ENCODE peak calls at places on chromosomes 7 and 10, in nine cellular contexts. One of them, this sample, is unnamed.

GRCh38 chr7:2261611-2262010 is 19.6 kb downstream of the NUDT1 start:
- DNase-seq in lung: no peak
- DNase-seq in GM23248: no peak
- DNase-seq in fibroblast of lung: no peak
- DNase-seq in aorta: no peak
- DNase-seq in tibial artery: no peak
- DNase-seq in H7: no peak
- DNase-seq in IMR-90: no peak
- DNase-seq in heart right ventricle: peak
- DNase-seq in this sample: no peak

GRCh38 chr10:47444047-47444446 is 39.9 kb downstream of the ANXA8 start:
- DNase-seq in lung: no peak
- DNase-seq in GM23248: no peak
- DNase-seq in fibroblast of lung: no peak
- DNase-seq in aorta: no peak
- DNase-seq in tibial artery: no peak
- DNase-seq in H7: no peak
- DNase-seq in IMR-90: no peak
- DNase-seq in heart right ventricle: no peak
- DNase-seq in this sample: no peak

GRCh38 chr10:102675151-102675886 is 31.0 kb downstream of the TRIM8 start:
- DNase-seq in lung: no peak
- DNase-seq in GM23248: no peak
- DNase-seq in fibroblast of lung: no peak
- DNase-seq in aorta: no peak
- DNase-seq in tibial artery: no peak
- DNase-seq in H7: peak
- DNase-seq in IMR-90: no peak
- DNase-seq in heart right ventricle: no peak
- DNase-seq in this sample: no peak

GRCh38 chr10:35384265-35384868 is 48.1 kb downstream of the CCNY start:
- DNase-seq in lung: no peak
- DNase-seq in GM23248: peak
- DNase-seq in fibroblast of lung: no peak
- DNase-seq in aorta: no peak
- DNase-seq in tibial artery: no peak
- DNase-seq in H7: no peak
- DNase-seq in IMR-90: peak
- DNase-seq in heart right ventricle: no peak
- DNase-seq in this sample: no peak

GRCh38 chr7:105623906-105624305 is 42.6 kb upstream of the EFCAB10 start:
- DNase-seq in lung: no peak
- DNase-seq in GM23248: no peak
- DNase-seq in fibroblast of lung: no peak
- DNase-seq in aorta: no peak
- DNase-seq in tibial artery: no peak
- DNase-seq in H7: no peak
- DNase-seq in IMR-90: no peak
- DNase-seq in heart right ventricle: no peak
- DNase-seq in this sample: no peak

GRCh38 chr10:110681023-110681681 is 37.0 kb downstream of the RBM20 start:
- DNase-seq in lung: peak
- DNase-seq in GM23248: peak
- DNase-seq in fibroblast of lung: peak
- DNase-seq in aorta: no peak
- DNase-seq in tibial artery: no peak
- DNase-seq in H7: peak
- DNase-seq in IMR-90: peak
- DNase-seq in heart right ventricle: peak
- DNase-seq in this sample: no peak

GRCh38 chr7:44749992-44750391 is 1.3 kb downstream of the ZMIZ2 start:
- DNase-seq in lung: no peak
- DNase-seq in GM23248: no peak
- DNase-seq in fibroblast of lung: no peak
- DNase-seq in aorta: no peak
- DNase-seq in tibial artery: no peak
- DNase-seq in H7: no peak
- DNase-seq in IMR-90: no peak
- DNase-seq in heart right ventricle: no peak
- DNase-seq in this sample: no peak

GRCh38 chr7:114539575-114539974 is 125.0 kb downstream of the FOXP2 start:
- DNase-seq in lung: no peak
- DNase-seq in GM23248: peak
- DNase-seq in fibroblast of lung: no peak
- DNase-seq in aorta: no peak
- DNase-seq in tibial artery: no peak
- DNase-seq in H7: no peak
- DNase-seq in IMR-90: peak
- DNase-seq in heart right ventricle: peak
- DNase-seq in this sample: no peak

DNA sequence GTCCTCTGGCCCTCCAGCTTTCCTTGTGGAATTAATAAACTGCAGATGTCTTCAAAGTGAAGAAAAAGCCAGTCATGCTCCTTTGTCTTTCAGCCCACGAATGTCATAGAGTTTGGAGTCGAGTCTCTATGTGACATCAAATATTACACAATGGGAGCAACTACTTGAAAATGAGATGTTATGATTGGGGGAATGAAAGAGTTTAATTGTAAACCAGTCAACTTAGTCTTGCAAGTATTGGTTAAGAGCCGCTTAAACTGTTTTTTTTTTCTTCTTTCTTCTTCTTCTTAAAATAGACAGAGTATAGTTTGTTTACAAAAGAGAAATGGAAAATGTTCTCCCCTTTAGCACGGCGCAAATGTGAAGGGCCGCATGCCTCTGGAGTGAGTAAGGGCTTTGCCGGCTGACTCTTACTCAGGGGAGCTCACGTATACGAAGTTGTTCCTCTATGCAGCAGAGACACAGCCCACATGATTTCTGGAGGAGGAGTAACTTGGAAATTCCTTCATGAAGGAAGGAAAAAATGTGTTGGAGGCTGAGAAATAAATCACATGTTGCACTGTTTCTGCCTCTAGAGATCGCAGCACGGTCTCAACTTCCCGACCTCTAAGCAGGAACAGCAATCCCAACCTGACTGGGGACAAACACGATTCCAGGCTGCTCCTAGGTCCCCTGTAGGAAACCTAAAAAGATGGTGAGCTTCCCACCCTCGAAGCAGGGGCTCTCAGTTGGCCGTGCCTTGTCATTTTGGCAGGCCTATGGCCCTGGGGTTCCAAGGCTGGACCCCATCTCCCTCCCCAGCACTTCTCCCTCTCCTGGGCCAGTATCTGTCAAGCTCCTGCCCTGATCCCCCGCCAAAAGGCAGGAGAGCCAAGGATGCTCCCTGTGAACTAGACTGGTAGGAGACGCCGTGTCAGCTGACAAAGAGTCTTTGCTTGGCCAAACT is 44.9 kb downstream of the MYOF start:
- DNase-seq in lung: peak
- DNase-seq in GM23248: peak
- DNase-seq in fibroblast of lung: peak
- DNase-seq in aorta: peak
- DNase-seq in tibial artery: peak
- DNase-seq in H7: peak
- DNase-seq in IMR-90: peak
- DNase-seq in heart right ventricle: peak
- DNase-seq in this sample: peak
- H3K4me3 ChIP-seq in lung: no peak
- H3K4me3 ChIP-seq in GM23248: peak
- H3K4me3 ChIP-seq in fibroblast of lung: peak
- H3K4me3 ChIP-seq in aorta: no peak
- H3K4me3 ChIP-seq in tibial artery: peak
- H3K4me3 ChIP-seq in H7: no peak
- H3K4me3 ChIP-seq in IMR-90: no peak
- H3K4me3 ChIP-seq in heart right ventricle: no peak
- H3K4me3 ChIP-seq in this sample: no peak

GRCh38 chr7:77416621-77417371 is 647 bp upstream of the GSAP start:
- DNase-seq in lung: no peak
- DNase-seq in GM23248: no peak
- DNase-seq in fibroblast of lung: no peak
- DNase-seq in aorta: no peak
- DNase-seq in tibial artery: no peak
- DNase-seq in H7: no peak
- DNase-seq in IMR-90: no peak
- DNase-seq in heart right ventricle: peak
- DNase-seq in this sample: no peak

GRCh38 chr7:77415474-77415821 is 701 bp downstream of the GSAP start:
- DNase-seq in lung: no peak
- DNase-seq in GM23248: peak
- DNase-seq in fibroblast of lung: no peak
- DNase-seq in aorta: no peak
- DNase-seq in tibial artery: peak
- DNase-seq in H7: peak
- DNase-seq in IMR-90: no peak
- DNase-seq in heart right ventricle: no peak
- DNase-seq in this sample: no peak

GRCh38 chr7:77413861-77414424 is 2.2 kb downstream of the GSAP start:
- DNase-seq in lung: no peak
- DNase-seq in GM23248: peak
- DNase-seq in fibroblast of lung: peak
- DNase-seq in aorta: no peak
- DNase-seq in tibial artery: no peak
- DNase-seq in H7: no peak
- DNase-seq in IMR-90: peak
- DNase-seq in heart right ventricle: no peak
- DNase-seq in this sample: no peak

GRCh38 chr7:77417801-77418200 is 1.7 kb upstream of the GSAP start:
- DNase-seq in lung: no peak
- DNase-seq in GM23248: no peak
- DNase-seq in fibroblast of lung: no peak
- DNase-seq in aorta: no peak
- DNase-seq in tibial artery: no peak
- DNase-seq in H7: no peak
- DNase-seq in IMR-90: no peak
- DNase-seq in heart right ventricle: no peak
- DNase-seq in this sample: no peak

DNA sequence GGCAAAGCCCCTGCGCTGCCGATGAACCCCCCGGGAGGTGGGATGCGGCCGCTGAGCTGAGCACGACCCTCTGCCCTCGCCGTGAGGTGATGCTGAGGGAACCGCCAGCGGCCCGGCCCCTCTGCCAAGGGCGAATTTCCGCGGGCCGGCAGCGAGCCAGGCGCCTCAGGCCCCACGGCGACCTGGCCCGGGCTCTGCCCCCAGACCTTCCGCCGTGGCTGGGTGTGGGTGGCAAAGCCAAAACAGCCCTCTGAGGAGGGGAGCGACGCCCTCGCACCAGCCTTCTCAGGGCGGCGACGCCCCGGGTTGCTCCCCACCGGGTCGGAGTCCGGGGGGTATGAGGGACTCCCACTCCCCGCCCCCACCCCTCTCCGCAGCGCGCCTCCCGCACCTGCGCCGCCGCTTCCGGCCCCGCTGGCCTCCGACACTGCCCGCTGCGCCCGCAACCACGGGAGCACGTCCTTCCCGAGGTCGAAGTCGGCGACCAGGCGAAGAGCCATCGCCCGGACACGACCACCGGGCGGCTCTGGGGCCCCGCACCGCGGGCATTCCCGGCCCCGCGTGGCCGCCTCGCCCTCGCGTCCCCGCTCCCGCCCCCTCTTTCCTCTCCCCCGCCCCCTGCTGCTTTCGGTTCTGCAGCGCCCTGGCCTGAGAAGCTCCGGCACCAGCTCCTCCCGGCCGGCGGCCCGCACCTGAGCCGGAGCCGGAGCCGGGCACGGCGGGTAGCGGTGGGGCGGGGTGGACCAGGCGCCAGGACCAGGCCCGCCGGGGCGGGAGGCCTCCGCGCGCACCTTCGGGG is at the start of gene GSAP:
- DNase-seq in lung: peak
- DNase-seq in GM23248: peak
- DNase-seq in fibroblast of lung: peak
- DNase-seq in aorta: peak
- DNase-seq in tibial artery: peak
- DNase-seq in H7: peak
- DNase-seq in IMR-90: no peak
- DNase-seq in heart right ventricle: peak
- DNase-seq in this sample: no peak
- H3K4me3 ChIP-seq in lung: peak
- H3K4me3 ChIP-seq in GM23248: peak
- H3K4me3 ChIP-seq in fibroblast of lung: peak
- H3K4me3 ChIP-seq in aorta: peak
- H3K4me3 ChIP-seq in tibial artery: peak
- H3K4me3 ChIP-seq in H7: peak
- H3K4me3 ChIP-seq in IMR-90: peak
- H3K4me3 ChIP-seq in heart right ventricle: peak
- H3K4me3 ChIP-seq in this sample: peak

GRCh38 chr10:12484945-12485805 is 135.8 kb downstream of the CAMK1D start:
- DNase-seq in lung: no peak
- DNase-seq in GM23248: no peak
- DNase-seq in fibroblast of lung: no peak
- DNase-seq in aorta: peak
- DNase-seq in tibial artery: no peak
- DNase-seq in H7: peak
- DNase-seq in IMR-90: no peak
- DNase-seq in heart right ventricle: peak
- DNase-seq in this sample: no peak
- H3K4me3 ChIP-seq in lung: no peak
- H3K4me3 ChIP-seq in GM23248: no peak
- H3K4me3 ChIP-seq in fibroblast of lung: no peak
- H3K4me3 ChIP-seq in aorta: no peak
- H3K4me3 ChIP-seq in tibial artery: peak
- H3K4me3 ChIP-seq in H7: no peak
- H3K4me3 ChIP-seq in IMR-90: no peak
- H3K4me3 ChIP-seq in heart right ventricle: no peak
- H3K4me3 ChIP-seq in this sample: no peak

GRCh38 chr7:20062932-20063331 is 154.3 kb downstream of the MACC1 start:
- DNase-seq in lung: no peak
- DNase-seq in GM23248: no peak
- DNase-seq in fibroblast of lung: no peak
- DNase-seq in aorta: no peak
- DNase-seq in tibial artery: no peak
- DNase-seq in H7: no peak
- DNase-seq in IMR-90: no peak
- DNase-seq in heart right ventricle: no peak
- DNase-seq in this sample: no peak

GRCh38 chr7:20063645-20064044 is 153.5 kb downstream of the MACC1 start:
- DNase-seq in lung: no peak
- DNase-seq in GM23248: no peak
- DNase-seq in fibroblast of lung: no peak
- DNase-seq in aorta: no peak
- DNase-seq in tibial artery: no peak
- DNase-seq in H7: no peak
- DNase-seq in IMR-90: no peak
- DNase-seq in heart right ventricle: no peak
- DNase-seq in this sample: no peak

GRCh38 chr7:20064181-20064970 is 152.8 kb downstream of the MACC1 start:
- DNase-seq in lung: no peak
- DNase-seq in GM23248: peak
- DNase-seq in fibroblast of lung: peak
- DNase-seq in aorta: no peak
- DNase-seq in tibial artery: no peak
- DNase-seq in H7: no peak
- DNase-seq in IMR-90: peak
- DNase-seq in heart right ventricle: no peak
- DNase-seq in this sample: no peak

DNA sequence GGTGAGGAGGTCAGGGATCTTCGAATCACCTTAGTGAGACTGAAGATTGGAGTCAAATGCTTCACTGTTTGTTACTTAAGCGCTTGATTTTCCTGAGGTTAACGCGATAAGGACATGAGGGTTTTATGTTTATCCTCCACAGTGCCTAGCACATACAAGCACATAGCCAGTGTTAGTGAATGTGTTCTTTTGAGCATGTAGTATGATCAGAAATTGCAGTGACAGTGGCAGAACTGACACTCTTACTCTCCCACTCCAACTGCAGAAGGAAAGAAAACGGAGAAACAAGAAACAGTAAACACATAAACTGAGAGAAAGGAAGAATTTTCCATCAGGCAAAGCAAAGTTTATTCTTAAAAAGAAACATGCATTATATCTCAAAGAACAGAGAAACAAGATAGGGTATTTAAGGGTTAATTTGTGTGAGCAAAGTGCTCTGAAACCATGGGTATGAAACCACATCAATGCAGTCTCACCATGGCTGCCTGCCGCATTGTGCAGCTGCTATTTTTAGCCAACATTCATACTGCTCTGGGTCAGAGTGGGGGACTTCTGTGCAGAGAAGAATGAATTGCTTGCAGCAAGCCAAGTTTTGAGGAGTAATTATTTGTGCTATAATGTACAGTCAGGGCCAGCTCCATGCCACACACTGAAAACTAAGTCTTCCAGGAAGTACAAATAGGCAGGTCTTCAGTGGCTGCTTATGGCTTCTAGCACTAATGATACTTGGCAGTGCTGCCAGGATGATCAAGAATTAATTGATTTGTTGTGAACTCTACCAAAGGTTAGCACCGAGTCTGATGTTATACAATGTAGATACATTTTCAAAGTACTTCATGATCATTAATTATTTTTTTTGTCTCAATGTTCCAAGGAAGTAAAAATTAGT is 152.0 kb downstream of the MACC1 start:
- DNase-seq in lung: no peak
- DNase-seq in GM23248: peak
- DNase-seq in fibroblast of lung: peak
- DNase-seq in aorta: no peak
- DNase-seq in tibial artery: no peak
- DNase-seq in H7: no peak
- DNase-seq in IMR-90: peak
- DNase-seq in heart right ventricle: no peak
- DNase-seq in this sample: no peak
- H3K4me3 ChIP-seq in lung: no peak
- H3K4me3 ChIP-seq in GM23248: peak
- H3K4me3 ChIP-seq in fibroblast of lung: no peak
- H3K4me3 ChIP-seq in aorta: no peak
- H3K4me3 ChIP-seq in tibial artery: no peak
- H3K4me3 ChIP-seq in H7: no peak
- H3K4me3 ChIP-seq in IMR-90: no peak
- H3K4me3 ChIP-seq in heart right ventricle: no peak
- H3K4me3 ChIP-seq in this sample: no peak

This sample was measured in BJ.